ENCODE peak calls at places on chromosomes 16 and 17, in five cellular contexts. X is HT1080; D is ELF-1; Y is activated CD4-positive, alpha-beta T cell treated with anti-CD3 and anti-CD28 coated beads, Interleukin-2, amount 50 U/mL, for 4 hours; T is NCI-H2227 treated with DMSO at 0.1 percent for 48 hours. H is an unnamed sample.

GRCh38 chr16:23651943-23652468 is 10.7 kb downstream of the DCTN5 start:
- DNase-seq in T (no peak), Y (no peak), X (no peak), D (no peak), H (no peak)

GRCh38 chr16:695355-696089 is 5.3 kb upstream of the WDR24 start:
- DNase-seq in Y (peak), X (no peak), T (no peak), D (no peak), H (peak)

GRCh38 chr17:4788159-4788806 is 481 bp upstream of the GLTPD2 start:
- DNase-seq in D (no peak), Y (no peak), X (no peak), T (peak), H (no peak)

GRCh38 chr17:1153795-1154546 is 25.8 kb downstream of the ABR start:
- DNase-seq in D (peak), Y (no peak), T (peak), X (peak), H (no peak)

GRCh38 chr17:81147701-81148100 is 17.6 kb upstream of the PVALEF start:
- DNase-seq in Y (no peak), T (no peak), X (no peak), D (no peak), H (no peak)

GRCh38 chr17:4161179-4161559 is 18.2 kb downstream of the CYB5D2 start:
- DNase-seq in Y (no peak), D (peak), X (peak), T (no peak), H (no peak)

GRCh38 chr17:29179232-29180036 is 764 bp downstream of the MYO18A start:
- DNase-seq in X (no peak), T (peak), D (peak), Y (no peak), H (no peak)

GRCh38 chr16:20401066-20401465 is 3.5 kb downstream of the PDILT start:
- DNase-seq in X (no peak), D (no peak), Y (no peak), T (no peak), H (no peak)

GRCh38 chr16:64626771-64627170 is 495.1 kb downstream of the CDH11 start:
- DNase-seq in D (no peak), Y (no peak), T (no peak), X (no peak), H (no peak)

GRCh38 chr16:66337434-66338188 is 28.9 kb upstream of the CDH5 start:
- DNase-seq in X (no peak), Y (no peak), T (no peak), D (no peak), H (no peak)

GRCh38 chr16:70750893-70751467 is 50.0 kb downstream of the VAC14 start:
- DNase-seq in D (no peak), T (no peak), X (peak), Y (no peak), H (no peak)

GRCh38 chr17:73342057-73342522 is 30.3 kb upstream of the CDC42EP4 start:
- DNase-seq in Y (no peak), T (peak), D (peak), X (peak), H (no peak)

GRCh38 chr17:28191018-28191417 is 128.0 kb upstream of the TMEM97 start:
- DNase-seq in D (no peak), T (no peak), Y (no peak), X (no peak), H (no peak)